ENCODE peak calls at places on chromosomes 4 and X, in four cellular contexts. One of them, this sample, is unnamed.

GRCh38 chr4:163165217-163166017 is 1.3 kb downstream of the NAF1 start:
- DNase-seq in stimulated activated CD4-positive, alpha-beta T cell treated with anti-CD3 and anti-CD28 coated beads, Interleukin-4, amount 100 ng/mL, for 4 hours: no peak
- DNase-seq in activated effector memory CD4-positive, alpha-beta T cell treated with Interleukin-2 at 50 U/mL for 16 hours: no peak
- DNase-seq in nephron progenitor cell: no peak
- DNase-seq in this sample: no peak

GRCh38 chr4:156312261-156312847 is 358.7 kb upstream of the CTSO start:
- DNase-seq in stimulated activated CD4-positive, alpha-beta T cell treated with anti-CD3 and anti-CD28 coated beads, Interleukin-4, amount 100 ng/mL, for 4 hours: no peak
- DNase-seq in activated effector memory CD4-positive, alpha-beta T cell treated with Interleukin-2 at 50 U/mL for 16 hours: no peak
- DNase-seq in nephron progenitor cell: no peak
- DNase-seq in this sample: no peak

GRCh38 chrX:44951572-44952067 is 78.6 kb downstream of the KDM6A start:
- DNase-seq in nephron progenitor cell: no peak
- DNase-seq in activated effector memory CD4-positive, alpha-beta T cell treated with Interleukin-2 at 50 U/mL for 16 hours: no peak
- DNase-seq in stimulated activated CD4-positive, alpha-beta T cell treated with anti-CD3 and anti-CD28 coated beads, Interleukin-4, amount 100 ng/mL, for 4 hours: no peak
- DNase-seq in this sample: no peak

GRCh38 chr4:75142850-75143249 is 209.9 kb downstream of the PARM1 start:
- DNase-seq in nephron progenitor cell: no peak
- DNase-seq in stimulated activated CD4-positive, alpha-beta T cell treated with anti-CD3 and anti-CD28 coated beads, Interleukin-4, amount 100 ng/mL, for 4 hours: no peak
- DNase-seq in activated effector memory CD4-positive, alpha-beta T cell treated with Interleukin-2 at 50 U/mL for 16 hours: no peak
- DNase-seq in this sample: no peak

GRCh38 chr4:27357283-27357682 is 496.6 kb downstream of the STIM2 start:
- DNase-seq in nephron progenitor cell: no peak
- DNase-seq in activated effector memory CD4-positive, alpha-beta T cell treated with Interleukin-2 at 50 U/mL for 16 hours: no peak
- DNase-seq in stimulated activated CD4-positive, alpha-beta T cell treated with anti-CD3 and anti-CD28 coated beads, Interleukin-4, amount 100 ng/mL, for 4 hours: no peak
- DNase-seq in this sample: no peak

GRCh38 chr4:149120331-149121014 is 678.3 kb upstream of the NR3C2 start:
- DNase-seq in nephron progenitor cell: no peak
- DNase-seq in stimulated activated CD4-positive, alpha-beta T cell treated with anti-CD3 and anti-CD28 coated beads, Interleukin-4, amount 100 ng/mL, for 4 hours: no peak
- DNase-seq in activated effector memory CD4-positive, alpha-beta T cell treated with Interleukin-2 at 50 U/mL for 16 hours: no peak
- DNase-seq in this sample: no peak

GRCh38 chrX:13360146-13360545 is 40.3 kb upstream of the ATXN3L start:
- DNase-seq in nephron progenitor cell: no peak
- DNase-seq in stimulated activated CD4-positive, alpha-beta T cell treated with anti-CD3 and anti-CD28 coated beads, Interleukin-4, amount 100 ng/mL, for 4 hours: no peak
- DNase-seq in activated effector memory CD4-positive, alpha-beta T cell treated with Interleukin-2 at 50 U/mL for 16 hours: no peak
- DNase-seq in this sample: no peak

GRCh38 chrX:38142598-38142997 is 78.1 kb downstream of the SRPX start:
- DNase-seq in stimulated activated CD4-positive, alpha-beta T cell treated with anti-CD3 and anti-CD28 coated beads, Interleukin-4, amount 100 ng/mL, for 4 hours: no peak
- DNase-seq in activated effector memory CD4-positive, alpha-beta T cell treated with Interleukin-2 at 50 U/mL for 16 hours: no peak
- DNase-seq in nephron progenitor cell: no peak
- DNase-seq in this sample: no peak

GRCh38 chr4:184267206-184267608 is 49.5 kb upstream of the ENPP6 start:
- DNase-seq in activated effector memory CD4-positive, alpha-beta T cell treated with Interleukin-2 at 50 U/mL for 16 hours: no peak
- DNase-seq in stimulated activated CD4-positive, alpha-beta T cell treated with anti-CD3 and anti-CD28 coated beads, Interleukin-4, amount 100 ng/mL, for 4 hours: no peak
- DNase-seq in nephron progenitor cell: no peak
- DNase-seq in this sample: no peak

GRCh38 chrX:150856785-150857184 is 41.7 kb downstream of the CD99L2 start:
- DNase-seq in activated effector memory CD4-positive, alpha-beta T cell treated with Interleukin-2 at 50 U/mL for 16 hours: no peak
- DNase-seq in stimulated activated CD4-positive, alpha-beta T cell treated with anti-CD3 and anti-CD28 coated beads, Interleukin-4, amount 100 ng/mL, for 4 hours: no peak
- DNase-seq in nephron progenitor cell: no peak
- DNase-seq in this sample: no peak

GRCh38 chrX:11364835-11365234 is 71.6 kb downstream of the AMELX start:
- DNase-seq in activated effector memory CD4-positive, alpha-beta T cell treated with Interleukin-2 at 50 U/mL for 16 hours: no peak
- DNase-seq in nephron progenitor cell: no peak
- DNase-seq in stimulated activated CD4-positive, alpha-beta T cell treated with anti-CD3 and anti-CD28 coated beads, Interleukin-4, amount 100 ng/mL, for 4 hours: no peak
- DNase-seq in this sample: no peak

GRCh38 chr4:164876680-164877324 is at the start of gene APELA:
- DNase-seq in stimulated activated CD4-positive, alpha-beta T cell treated with anti-CD3 and anti-CD28 coated beads, Interleukin-4, amount 100 ng/mL, for 4 hours: no peak
- DNase-seq in nephron progenitor cell: peak
- DNase-seq in activated effector memory CD4-positive, alpha-beta T cell treated with Interleukin-2 at 50 U/mL for 16 hours: no peak
- DNase-seq in this sample: no peak

GRCh38 chr4:17699380-17699779 is 82.0 kb downstream of the FAM184B start:
- DNase-seq in activated effector memory CD4-positive, alpha-beta T cell treated with Interleukin-2 at 50 U/mL for 16 hours: no peak
- DNase-seq in nephron progenitor cell: no peak
- DNase-seq in stimulated activated CD4-positive, alpha-beta T cell treated with anti-CD3 and anti-CD28 coated beads, Interleukin-4, amount 100 ng/mL, for 4 hours: no peak
- DNase-seq in this sample: no peak

GRCh38 chr4:172035573-172035972 is 222.4 kb downstream of the GALNTL6 start:
- DNase-seq in nephron progenitor cell: no peak
- DNase-seq in stimulated activated CD4-positive, alpha-beta T cell treated with anti-CD3 and anti-CD28 coated beads, Interleukin-4, amount 100 ng/mL, for 4 hours: no peak
- DNase-seq in activated effector memory CD4-positive, alpha-beta T cell treated with Interleukin-2 at 50 U/mL for 16 hours: no peak
- DNase-seq in this sample: no peak

GRCh38 chr4:80184791-80185756 is 12.2 kb upstream of the PRDM8 start:
- DNase-seq in activated effector memory CD4-positive, alpha-beta T cell treated with Interleukin-2 at 50 U/mL for 16 hours: no peak
- DNase-seq in stimulated activated CD4-positive, alpha-beta T cell treated with anti-CD3 and anti-CD28 coated beads, Interleukin-4, amount 100 ng/mL, for 4 hours: no peak
- DNase-seq in nephron progenitor cell: no peak
- DNase-seq in this sample: no peak

GRCh38 chr4:79877511-79877910 is 195.5 kb downstream of the ANTXR2 start:
- DNase-seq in activated effector memory CD4-positive, alpha-beta T cell treated with Interleukin-2 at 50 U/mL for 16 hours: no peak
- DNase-seq in nephron progenitor cell: no peak
- DNase-seq in stimulated activated CD4-positive, alpha-beta T cell treated with anti-CD3 and anti-CD28 coated beads, Interleukin-4, amount 100 ng/mL, for 4 hours: no peak
- DNase-seq in this sample: no peak

GRCh38 chr4:149845643-149846208 is 30.1 kb upstream of the IQCM start:
- DNase-seq in stimulated activated CD4-positive, alpha-beta T cell treated with anti-CD3 and anti-CD28 coated beads, Interleukin-4, amount 100 ng/mL, for 4 hours: no peak
- DNase-seq in nephron progenitor cell: no peak
- DNase-seq in activated effector memory CD4-positive, alpha-beta T cell treated with Interleukin-2 at 50 U/mL for 16 hours: no peak
- DNase-seq in this sample: no peak

GRCh38 chr4:101782546-101782945 is 8.0 kb upstream of the BANK1 start:
- DNase-seq in nephron progenitor cell: no peak
- DNase-seq in stimulated activated CD4-positive, alpha-beta T cell treated with anti-CD3 and anti-CD28 coated beads, Interleukin-4, amount 100 ng/mL, for 4 hours: no peak
- DNase-seq in activated effector memory CD4-positive, alpha-beta T cell treated with Interleukin-2 at 50 U/mL for 16 hours: no peak
- DNase-seq in this sample: no peak

GRCh38 chr4:48295116-48295515 is 25.5 kb upstream of the TEC start:
- DNase-seq in stimulated activated CD4-positive, alpha-beta T cell treated with anti-CD3 and anti-CD28 coated beads, Interleukin-4, amount 100 ng/mL, for 4 hours: no peak
- DNase-seq in activated effector memory CD4-positive, alpha-beta T cell treated with Interleukin-2 at 50 U/mL for 16 hours: no peak
- DNase-seq in nephron progenitor cell: no peak
- DNase-seq in this sample: no peak

GRCh38 chr4:123856689-123857545 is 460.3 kb downstream of the SPRY1 start:
- DNase-seq in nephron progenitor cell: peak
- DNase-seq in activated effector memory CD4-positive, alpha-beta T cell treated with Interleukin-2 at 50 U/mL for 16 hours: no peak
- DNase-seq in stimulated activated CD4-positive, alpha-beta T cell treated with anti-CD3 and anti-CD28 coated beads, Interleukin-4, amount 100 ng/mL, for 4 hours: no peak
- DNase-seq in this sample: no peak

GRCh38 chr4:13331827-13332226 is 152.3 kb downstream of the RAB28 start:
- DNase-seq in activated effector memory CD4-positive, alpha-beta T cell treated with Interleukin-2 at 50 U/mL for 16 hours: no peak
- DNase-seq in nephron progenitor cell: no peak
- DNase-seq in stimulated activated CD4-positive, alpha-beta T cell treated with anti-CD3 and anti-CD28 coated beads, Interleukin-4, amount 100 ng/mL, for 4 hours: no peak
- DNase-seq in this sample: no peak

GRCh38 chrX:111719426-111720210 is 38.6 kb downstream of the ALG13 start:
- DNase-seq in activated effector memory CD4-positive, alpha-beta T cell treated with Interleukin-2 at 50 U/mL for 16 hours: no peak
- DNase-seq in stimulated activated CD4-positive, alpha-beta T cell treated with anti-CD3 and anti-CD28 coated beads, Interleukin-4, amount 100 ng/mL, for 4 hours: no peak
- DNase-seq in nephron progenitor cell: no peak
- DNase-seq in this sample: no peak

GRCh38 chrX:55142206-55142918 is 53.5 kb downstream of the PAGE2 start:
- DNase-seq in activated effector memory CD4-positive, alpha-beta T cell treated with Interleukin-2 at 50 U/mL for 16 hours: no peak
- DNase-seq in stimulated activated CD4-positive, alpha-beta T cell treated with anti-CD3 and anti-CD28 coated beads, Interleukin-4, amount 100 ng/mL, for 4 hours: no peak
- DNase-seq in nephron progenitor cell: no peak
- DNase-seq in this sample: no peak

GRCh38 chr4:187363453-187363852 is 632.1 kb upstream of the ZFP42 start:
- DNase-seq in stimulated activated CD4-positive, alpha-beta T cell treated with anti-CD3 and anti-CD28 coated beads, Interleukin-4, amount 100 ng/mL, for 4 hours: no peak
- DNase-seq in nephron progenitor cell: no peak
- DNase-seq in activated effector memory CD4-positive, alpha-beta T cell treated with Interleukin-2 at 50 U/mL for 16 hours: no peak
- DNase-seq in this sample: no peak

GRCh38 chr4:84632092-84632491 is 49.2 kb downstream of the CDS1 start:
- DNase-seq in stimulated activated CD4-positive, alpha-beta T cell treated with anti-CD3 and anti-CD28 coated beads, Interleukin-4, amount 100 ng/mL, for 4 hours: no peak
- DNase-seq in activated effector memory CD4-positive, alpha-beta T cell treated with Interleukin-2 at 50 U/mL for 16 hours: no peak
- DNase-seq in nephron progenitor cell: no peak
- DNase-seq in this sample: no peak

GRCh38 chr4:97558204-97558804 is 585.0 kb downstream of the STPG2 start:
- DNase-seq in nephron progenitor cell: no peak
- DNase-seq in stimulated activated CD4-positive, alpha-beta T cell treated with anti-CD3 and anti-CD28 coated beads, Interleukin-4, amount 100 ng/mL, for 4 hours: no peak
- DNase-seq in activated effector memory CD4-positive, alpha-beta T cell treated with Interleukin-2 at 50 U/mL for 16 hours: no peak
- DNase-seq in this sample: no peak

GRCh38 chrX:9378980-9379696 is 85.7 kb upstream of the TBL1X start:
- DNase-seq in stimulated activated CD4-positive, alpha-beta T cell treated with anti-CD3 and anti-CD28 coated beads, Interleukin-4, amount 100 ng/mL, for 4 hours: no peak
- DNase-seq in activated effector memory CD4-positive, alpha-beta T cell treated with Interleukin-2 at 50 U/mL for 16 hours: no peak
- DNase-seq in nephron progenitor cell: no peak
- DNase-seq in this sample: no peak

GRCh38 chr4:177718514-177718913 is 276.3 kb upstream of the AGA start:
- DNase-seq in activated effector memory CD4-positive, alpha-beta T cell treated with Interleukin-2 at 50 U/mL for 16 hours: no peak
- DNase-seq in stimulated activated CD4-positive, alpha-beta T cell treated with anti-CD3 and anti-CD28 coated beads, Interleukin-4, amount 100 ng/mL, for 4 hours: no peak
- DNase-seq in nephron progenitor cell: no peak
- DNase-seq in this sample: no peak

GRCh38 chr4:186900232-186900900 is 176.7 kb upstream of the FAT1 start:
- DNase-seq in activated effector memory CD4-positive, alpha-beta T cell treated with Interleukin-2 at 50 U/mL for 16 hours: no peak
- DNase-seq in nephron progenitor cell: no peak
- DNase-seq in stimulated activated CD4-positive, alpha-beta T cell treated with anti-CD3 and anti-CD28 coated beads, Interleukin-4, amount 100 ng/mL, for 4 hours: no peak
- DNase-seq in this sample: no peak

GRCh38 chr4:38182334-38182998 is 222.3 kb downstream of the PTTG2 start:
- DNase-seq in nephron progenitor cell: no peak
- DNase-seq in activated effector memory CD4-positive, alpha-beta T cell treated with Interleukin-2 at 50 U/mL for 16 hours: no peak
- DNase-seq in stimulated activated CD4-positive, alpha-beta T cell treated with anti-CD3 and anti-CD28 coated beads, Interleukin-4, amount 100 ng/mL, for 4 hours: no peak
- DNase-seq in this sample: no peak

GRCh38 chr4:73381214-73381613 is 22.9 kb upstream of the ALB start:
- DNase-seq in nephron progenitor cell: no peak
- DNase-seq in stimulated activated CD4-positive, alpha-beta T cell treated with anti-CD3 and anti-CD28 coated beads, Interleukin-4, amount 100 ng/mL, for 4 hours: no peak
- DNase-seq in activated effector memory CD4-positive, alpha-beta T cell treated with Interleukin-2 at 50 U/mL for 16 hours: no peak
- DNase-seq in this sample: no peak

GRCh38 chr4:87078987-87079469 is 141.4 kb downstream of the KLHL8 start:
- DNase-seq in stimulated activated CD4-positive, alpha-beta T cell treated with anti-CD3 and anti-CD28 coated beads, Interleukin-4, amount 100 ng/mL, for 4 hours: no peak
- DNase-seq in activated effector memory CD4-positive, alpha-beta T cell treated with Interleukin-2 at 50 U/mL for 16 hours: no peak
- DNase-seq in nephron progenitor cell: no peak
- DNase-seq in this sample: no peak

GRCh38 chr4:1008840-1009646 is 2.4 kb upstream of the FGFRL1 start:
- DNase-seq in nephron progenitor cell: no peak
- DNase-seq in activated effector memory CD4-positive, alpha-beta T cell treated with Interleukin-2 at 50 U/mL for 16 hours: peak
- DNase-seq in stimulated activated CD4-positive, alpha-beta T cell treated with anti-CD3 and anti-CD28 coated beads, Interleukin-4, amount 100 ng/mL, for 4 hours: peak
- DNase-seq in this sample: peak

GRCh38 chr4:174213734-174214101 is 69.7 kb downstream of the FBXO8 start:
- DNase-seq in nephron progenitor cell: no peak
- DNase-seq in stimulated activated CD4-positive, alpha-beta T cell treated with anti-CD3 and anti-CD28 coated beads, Interleukin-4, amount 100 ng/mL, for 4 hours: no peak
- DNase-seq in activated effector memory CD4-positive, alpha-beta T cell treated with Interleukin-2 at 50 U/mL for 16 hours: no peak
- DNase-seq in this sample: no peak

GRCh38 chr4:156021298-156021697 is 67.6 kb upstream of the CTSO start:
- DNase-seq in nephron progenitor cell: no peak
- DNase-seq in stimulated activated CD4-positive, alpha-beta T cell treated with anti-CD3 and anti-CD28 coated beads, Interleukin-4, amount 100 ng/mL, for 4 hours: no peak
- DNase-seq in activated effector memory CD4-positive, alpha-beta T cell treated with Interleukin-2 at 50 U/mL for 16 hours: no peak
- DNase-seq in this sample: no peak

GRCh38 chr4:156247470-156247869 is 293.8 kb upstream of the CTSO start:
- DNase-seq in activated effector memory CD4-positive, alpha-beta T cell treated with Interleukin-2 at 50 U/mL for 16 hours: no peak
- DNase-seq in stimulated activated CD4-positive, alpha-beta T cell treated with anti-CD3 and anti-CD28 coated beads, Interleukin-4, amount 100 ng/mL, for 4 hours: no peak
- DNase-seq in nephron progenitor cell: no peak
- DNase-seq in this sample: no peak

This sample was measured in T-helper 17 cell.